ENCODE peak calls at places on chromosomes 2 and 18, in eight cellular contexts. One of them, this sample, is unnamed.

GRCh38 chr2:74836675-74837401 is 2.9 kb downstream of the HK2 start:
- DNase-seq in IMR-90: no peak
- DNase-seq in lung: no peak
- DNase-seq in lower lobe of right lung: no peak
- DNase-seq in A549: no peak
- DNase-seq in keratinocyte: no peak
- DNase-seq in ovary: no peak
- DNase-seq in brain microvascular endothelial cell: no peak
- DNase-seq in this sample: no peak

GRCh38 chr18:7566587-7567486 is at the start of gene PTPRM:
- DNase-seq in IMR-90: peak; percentile 78
- DNase-seq in lung: peak; percentile 86
- DNase-seq in lower lobe of right lung: peak; percentile 89
- DNase-seq in A549: peak; percentile 65
- DNase-seq in keratinocyte: no peak
- DNase-seq in ovary: peak; percentile 87
- DNase-seq in brain microvascular endothelial cell: peak; percentile 54
- DNase-seq in this sample: peak; percentile 68

GRCh38 chr2:181774601-181775179 is 94.4 kb upstream of the NEUROD1 start:
- DNase-seq in IMR-90: peak; percentile 59
- DNase-seq in lung: no peak
- DNase-seq in lower lobe of right lung: no peak
- DNase-seq in A549: peak; percentile 34
- DNase-seq in keratinocyte: no peak
- DNase-seq in ovary: no peak
- DNase-seq in brain microvascular endothelial cell: peak; percentile 48
- DNase-seq in this sample: no peak

GRCh38 chr18:25815659-25816058 is 274.8 kb downstream of the SS18 start:
- DNase-seq in IMR-90: no peak
- DNase-seq in lung: no peak
- DNase-seq in lower lobe of right lung: no peak
- DNase-seq in A549: no peak
- DNase-seq in keratinocyte: no peak
- DNase-seq in ovary: no peak
- DNase-seq in brain microvascular endothelial cell: no peak
- DNase-seq in this sample: no peak

GRCh38 chr2:120559401-120559800 is 176.3 kb upstream of the GLI2 start:
- DNase-seq in IMR-90: peak; percentile 100
- DNase-seq in lung: no peak
- DNase-seq in lower lobe of right lung: no peak
- DNase-seq in A549: no peak
- DNase-seq in keratinocyte: no peak
- DNase-seq in ovary: no peak
- DNase-seq in brain microvascular endothelial cell: peak; percentile 97
- DNase-seq in this sample: no peak

GRCh38 chr2:51789908-51790307 is 758.0 kb upstream of the NRXN1 start:
- DNase-seq in IMR-90: peak; percentile 50
- DNase-seq in lung: no peak
- DNase-seq in lower lobe of right lung: no peak
- DNase-seq in A549: no peak
- DNase-seq in keratinocyte: no peak
- DNase-seq in ovary: no peak
- DNase-seq in brain microvascular endothelial cell: no peak
- DNase-seq in this sample: no peak

GRCh38 chr2:106104332-106105062 is 89.6 kb downstream of the UXS1 start:
- DNase-seq in IMR-90: peak; percentile 66
- DNase-seq in lung: peak; percentile 56
- DNase-seq in lower lobe of right lung: no peak
- DNase-seq in A549: peak; percentile 69
- DNase-seq in keratinocyte: peak; percentile 38
- DNase-seq in ovary: peak; percentile 52
- DNase-seq in brain microvascular endothelial cell: peak; percentile 60
- DNase-seq in this sample: peak; percentile 75

GRCh38 chr18:3709166-3709565 is 259.2 kb downstream of the TGIF1 start:
- DNase-seq in IMR-90: no peak
- DNase-seq in lung: no peak
- DNase-seq in lower lobe of right lung: no peak
- DNase-seq in A549: no peak
- DNase-seq in keratinocyte: no peak
- DNase-seq in ovary: no peak
- DNase-seq in brain microvascular endothelial cell: no peak
- DNase-seq in this sample: no peak

GRCh38 chr18:11981633-11982366 is 493 bp downstream of the IMPA2 start:
- DNase-seq in IMR-90: peak; percentile 19
- DNase-seq in lung: peak; percentile 58
- DNase-seq in lower lobe of right lung: peak; percentile 75
- DNase-seq in A549: no peak
- DNase-seq in keratinocyte: no peak
- DNase-seq in ovary: peak; percentile 75
- DNase-seq in brain microvascular endothelial cell: no peak
- DNase-seq in this sample: no peak

GRCh38 chr2:232434563-232435374 is 21.2 kb upstream of the ALPI start:
- DNase-seq in IMR-90: no peak
- DNase-seq in lung: no peak
- DNase-seq in lower lobe of right lung: peak; percentile 28
- DNase-seq in A549: no peak
- DNase-seq in keratinocyte: no peak
- DNase-seq in ovary: peak; percentile 8
- DNase-seq in brain microvascular endothelial cell: no peak
- DNase-seq in this sample: no peak

GRCh38 chr2:7672027-7672684 is 754.9 kb downstream of the RNF144A start:
- DNase-seq in IMR-90: peak; percentile 35
- DNase-seq in lung: peak; percentile 45
- DNase-seq in lower lobe of right lung: peak; percentile 55
- DNase-seq in A549: peak; percentile 75
- DNase-seq in keratinocyte: peak; percentile 23
- DNase-seq in ovary: no peak
- DNase-seq in brain microvascular endothelial cell: peak; percentile 62
- DNase-seq in this sample: no peak

GRCh38 chr2:185625604-185626003 is 113.0 kb upstream of the FSIP2 start:
- DNase-seq in IMR-90: no peak
- DNase-seq in lung: no peak
- DNase-seq in lower lobe of right lung: no peak
- DNase-seq in A549: no peak
- DNase-seq in keratinocyte: no peak
- DNase-seq in ovary: no peak
- DNase-seq in brain microvascular endothelial cell: no peak
- DNase-seq in this sample: no peak

GRCh38 chr2:159131882-159132281 is 154.6 kb downstream of the WDSUB1 start:
- DNase-seq in IMR-90: peak; percentile 97
- DNase-seq in lung: no peak
- DNase-seq in lower lobe of right lung: no peak
- DNase-seq in A549: peak; percentile 22
- DNase-seq in keratinocyte: no peak
- DNase-seq in ovary: no peak
- DNase-seq in brain microvascular endothelial cell: peak; percentile 98
- DNase-seq in this sample: peak; percentile 73

GRCh38 chr2:44844651-44845270 is 96.7 kb upstream of the SIX3 start:
- DNase-seq in IMR-90: no peak
- DNase-seq in lung: no peak
- DNase-seq in lower lobe of right lung: no peak
- DNase-seq in A549: no peak
- DNase-seq in keratinocyte: no peak
- DNase-seq in ovary: no peak
- DNase-seq in brain microvascular endothelial cell: no peak
- DNase-seq in this sample: peak; percentile 23

GRCh38 chr2:47354013-47354816 is 48.7 kb upstream of the MSH2 start:
- DNase-seq in IMR-90: peak; percentile 37
- DNase-seq in lung: no peak
- DNase-seq in lower lobe of right lung: no peak
- DNase-seq in A549: peak; percentile 82
- DNase-seq in keratinocyte: no peak
- DNase-seq in ovary: no peak
- DNase-seq in brain microvascular endothelial cell: peak; percentile 78
- DNase-seq in this sample: no peak
- H3K27ac ChIP-seq in IMR-90: no peak overlapping the region
- H3K27ac ChIP-seq in lung: no peak overlapping the region
- H3K27ac ChIP-seq in lower lobe of right lung: no peak overlapping the region
- H3K27ac ChIP-seq in A549: peak overlapping the region; percentile 83
- H3K27ac ChIP-seq in keratinocyte: no peak overlapping the region
- H3K27ac ChIP-seq in ovary: no peak overlapping the region
- H3K27ac ChIP-seq in brain microvascular endothelial cell: peak overlapping the region; percentile 72
- H3K27ac ChIP-seq in this sample: no peak overlapping the region

DNA sequence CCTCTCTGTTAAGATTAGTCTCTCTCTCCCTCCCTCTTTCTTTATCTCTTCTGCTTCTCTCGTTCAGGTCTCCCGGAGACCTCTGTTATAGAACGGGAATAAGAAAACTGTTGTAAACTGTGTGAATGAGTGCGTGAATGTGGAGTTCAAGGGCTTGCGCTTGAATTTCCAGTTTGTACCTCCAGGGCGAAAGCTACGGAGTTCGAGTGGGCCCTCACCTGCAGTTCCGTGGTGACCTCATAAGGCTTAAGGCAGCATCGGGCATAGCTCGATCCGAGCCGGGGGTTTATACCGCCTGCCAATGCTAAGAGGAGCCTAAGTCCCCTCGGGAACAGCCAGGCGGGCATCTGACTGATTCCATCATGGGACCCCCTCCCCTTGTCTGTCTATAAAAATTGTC is 26.5 kb downstream of the SKA1 start:
- DNase-seq in IMR-90: no peak
- DNase-seq in lung: no peak
- DNase-seq in lower lobe of right lung: no peak
- DNase-seq in A549: no peak
- DNase-seq in keratinocyte: no peak
- DNase-seq in ovary: no peak
- DNase-seq in brain microvascular endothelial cell: no peak
- DNase-seq in this sample: no peak
- TF ChIP-seq CTCF in IMR-90: no peak
- TF ChIP-seq CTCF in lung: no peak
- TF ChIP-seq CTCF in lower lobe of right lung: no peak
- TF ChIP-seq CTCF in A549: no peak
- TF ChIP-seq CTCF in keratinocyte: no peak
- TF ChIP-seq CTCF in ovary: no peak
- TF ChIP-seq CTCF in brain microvascular endothelial cell: no peak
- TF ChIP-seq CTCF in this sample: no peak

GRCh38 chr2:100767224-100767653 is 52.7 kb upstream of the NPAS2 start:
- DNase-seq in IMR-90: peak; percentile 78
- DNase-seq in lung: no peak
- DNase-seq in lower lobe of right lung: no peak
- DNase-seq in A549: peak; percentile 22
- DNase-seq in keratinocyte: no peak
- DNase-seq in ovary: no peak
- DNase-seq in brain microvascular endothelial cell: no peak
- DNase-seq in this sample: peak; percentile 48
- H3K27ac ChIP-seq in IMR-90: no peak overlapping the region
- H3K27ac ChIP-seq in lung: no peak overlapping the region
- H3K27ac ChIP-seq in lower lobe of right lung: no peak overlapping the region
- H3K27ac ChIP-seq in A549: peak overlapping the region; percentile 11
- H3K27ac ChIP-seq in keratinocyte: peak overlapping the region; percentile 11
- H3K27ac ChIP-seq in ovary: no peak overlapping the region
- H3K27ac ChIP-seq in brain microvascular endothelial cell: no peak overlapping the region
- H3K27ac ChIP-seq in this sample: no peak overlapping the region

DNA sequence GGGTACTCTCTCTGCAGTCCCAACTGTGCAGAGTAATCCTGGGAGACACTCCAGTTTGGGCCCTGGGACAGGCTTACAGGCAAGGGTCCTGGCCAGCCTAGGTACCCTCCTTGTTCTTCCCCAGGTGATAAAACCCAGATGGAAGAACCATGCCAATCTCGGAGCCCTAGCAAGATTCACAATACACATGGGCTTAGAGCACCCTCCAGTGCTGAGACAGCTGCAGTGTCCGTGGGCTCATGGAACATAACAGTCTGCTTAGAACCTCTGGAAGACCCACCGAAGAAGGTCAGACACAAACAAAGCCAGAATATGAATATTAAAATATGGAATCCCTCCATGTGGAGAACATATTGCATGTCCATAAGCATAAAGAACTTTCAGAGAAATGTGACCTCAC is 568.1 kb downstream of the KCNJ3 start:
- DNase-seq in IMR-90: no peak
- DNase-seq in lung: no peak
- DNase-seq in lower lobe of right lung: no peak
- DNase-seq in A549: peak; percentile 2
- DNase-seq in keratinocyte: no peak
- DNase-seq in ovary: no peak
- DNase-seq in brain microvascular endothelial cell: no peak
- DNase-seq in this sample: no peak
- TF ChIP-seq CTCF in IMR-90: no peak
- TF ChIP-seq CTCF in lung: no peak
- TF ChIP-seq CTCF in lower lobe of right lung: no peak
- TF ChIP-seq CTCF in A549: no peak
- TF ChIP-seq CTCF in keratinocyte: no peak
- TF ChIP-seq CTCF in ovary: no peak
- TF ChIP-seq CTCF in brain microvascular endothelial cell: no peak
- TF ChIP-seq CTCF in this sample: no peak

GRCh38 chr18:12990662-12990976 is 543 bp upstream of the CEP192 start:
- DNase-seq in IMR-90: no peak
- DNase-seq in lung: no peak
- DNase-seq in lower lobe of right lung: no peak
- DNase-seq in A549: no peak
- DNase-seq in keratinocyte: no peak
- DNase-seq in ovary: no peak
- DNase-seq in brain microvascular endothelial cell: peak; percentile 9
- DNase-seq in this sample: no peak
- H3K27ac ChIP-seq in IMR-90: peak overlapping the region; percentile 74
- H3K27ac ChIP-seq in lung: peak overlapping the region; percentile 25
- H3K27ac ChIP-seq in lower lobe of right lung: peak overlapping the region; percentile 93
- H3K27ac ChIP-seq in A549: peak overlapping the region; percentile 94
- H3K27ac ChIP-seq in keratinocyte: peak overlapping the region; percentile 88
- H3K27ac ChIP-seq in ovary: no peak overlapping the region
- H3K27ac ChIP-seq in brain microvascular endothelial cell: peak overlapping the region; percentile 68
- H3K27ac ChIP-seq in this sample: peak overlapping the region; percentile 94

DNA sequence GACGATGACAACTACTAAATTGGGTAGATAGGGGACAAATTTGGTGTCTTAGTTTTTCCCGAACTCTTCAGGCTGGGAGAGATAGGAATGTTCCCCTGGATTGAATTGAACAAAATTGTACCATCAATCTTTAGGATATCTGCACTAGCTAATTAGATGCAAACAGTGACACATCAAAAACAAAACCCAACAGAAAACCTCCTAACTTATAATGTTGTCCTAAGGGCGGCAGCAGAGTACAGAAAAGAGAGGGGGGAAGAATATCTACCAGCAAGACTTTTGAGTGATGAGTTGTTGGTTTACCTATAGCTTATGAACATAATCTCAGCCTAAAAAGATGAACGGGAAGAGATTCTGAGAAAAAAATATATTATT is 342.9 kb downstream of the INSIG2 start:
- DNase-seq in IMR-90: no peak
- DNase-seq in lung: no peak
- DNase-seq in lower lobe of right lung: no peak
- DNase-seq in A549: peak; percentile 6
- DNase-seq in keratinocyte: no peak
- DNase-seq in ovary: no peak
- DNase-seq in brain microvascular endothelial cell: no peak
- DNase-seq in this sample: peak; percentile 8
- TF ChIP-seq CTCF in IMR-90: no peak
- TF ChIP-seq CTCF in lung: no peak
- TF ChIP-seq CTCF in lower lobe of right lung: no peak
- TF ChIP-seq CTCF in A549: peak; percentile 13
- TF ChIP-seq CTCF in keratinocyte: no peak
- TF ChIP-seq CTCF in ovary: no peak
- TF ChIP-seq CTCF in brain microvascular endothelial cell: no peak
- TF ChIP-seq CTCF in this sample: no peak

This sample was measured in RWPE1.